ENCODE peak calls at places on chromosomes 13 and 19, in nine cellular contexts. One of them, this sample, is unnamed.

GRCh38 chr19:7924651-7925170 is 1.2 kb downstream of the CTXN1 start:
- DNase-seq in astrocyte of the spinal cord: no peak
- DNase-seq in stomach: no peak
- DNase-seq in suprapubic skin: no peak
- DNase-seq in anterior cingulate cortex: no peak
- DNase-seq in PC-3: no peak
- DNase-seq in dorsolateral prefrontal cortex: no peak
- DNase-seq in activated CD4-positive, alpha-beta T cell treated with anti-CD3 and anti-CD28 coated beads for 4 hours: no peak
- DNase-seq in stimulated activated CD8-positive, alpha-beta memory T cell treated with anti-CD3 and anti-CD28 coated beads, Interleukin-2, amount 100 ng/mL, for 48 hours: no peak
- DNase-seq in this sample: no peak

GRCh38 chr19:56960959-56961622 is 120.6 kb upstream of the PEG3 start:
- DNase-seq in stomach: no peak
- DNase-seq in dorsolateral prefrontal cortex: no peak
- DNase-seq in PC-3: no peak
- DNase-seq in anterior cingulate cortex: no peak
- DNase-seq in stimulated activated CD8-positive, alpha-beta memory T cell treated with anti-CD3 and anti-CD28 coated beads, Interleukin-2, amount 100 ng/mL, for 48 hours: no peak
- DNase-seq in activated CD4-positive, alpha-beta T cell treated with anti-CD3 and anti-CD28 coated beads for 4 hours: no peak
- DNase-seq in astrocyte of the spinal cord: no peak
- DNase-seq in suprapubic skin: no peak
- DNase-seq in this sample: no peak

GRCh38 chr19:9850235-9850959 is 15.3 kb downstream of the PIN1 start:
- DNase-seq in dorsolateral prefrontal cortex: no peak
- DNase-seq in stomach: no peak
- DNase-seq in anterior cingulate cortex: peak
- DNase-seq in activated CD4-positive, alpha-beta T cell treated with anti-CD3 and anti-CD28 coated beads for 4 hours: no peak
- DNase-seq in stimulated activated CD8-positive, alpha-beta memory T cell treated with anti-CD3 and anti-CD28 coated beads, Interleukin-2, amount 100 ng/mL, for 48 hours: no peak
- DNase-seq in astrocyte of the spinal cord: no peak
- DNase-seq in suprapubic skin: no peak
- DNase-seq in PC-3: no peak
- DNase-seq in this sample: no peak

GRCh38 chr19:40263440-40264313 is 21.5 kb downstream of the AKT2 start:
- DNase-seq in suprapubic skin: no peak
- DNase-seq in PC-3: no peak
- DNase-seq in activated CD4-positive, alpha-beta T cell treated with anti-CD3 and anti-CD28 coated beads for 4 hours: no peak
- DNase-seq in stomach: no peak
- DNase-seq in dorsolateral prefrontal cortex: no peak
- DNase-seq in stimulated activated CD8-positive, alpha-beta memory T cell treated with anti-CD3 and anti-CD28 coated beads, Interleukin-2, amount 100 ng/mL, for 48 hours: no peak
- DNase-seq in astrocyte of the spinal cord: no peak
- DNase-seq in anterior cingulate cortex: no peak
- DNase-seq in this sample: no peak

GRCh38 chr19:11861301-11861700 is 12.8 kb downstream of the ZNF439 start:
- DNase-seq in activated CD4-positive, alpha-beta T cell treated with anti-CD3 and anti-CD28 coated beads for 4 hours: no peak
- DNase-seq in dorsolateral prefrontal cortex: no peak
- DNase-seq in stomach: no peak
- DNase-seq in PC-3: no peak
- DNase-seq in astrocyte of the spinal cord: no peak
- DNase-seq in suprapubic skin: no peak
- DNase-seq in stimulated activated CD8-positive, alpha-beta memory T cell treated with anti-CD3 and anti-CD28 coated beads, Interleukin-2, amount 100 ng/mL, for 48 hours: no peak
- DNase-seq in anterior cingulate cortex: no peak
- DNase-seq in this sample: no peak

GRCh38 chr19:33763661-33764343 is 32.9 kb upstream of the KCTD15 start:
- DNase-seq in stomach: no peak
- DNase-seq in anterior cingulate cortex: peak
- DNase-seq in activated CD4-positive, alpha-beta T cell treated with anti-CD3 and anti-CD28 coated beads for 4 hours: no peak
- DNase-seq in astrocyte of the spinal cord: no peak
- DNase-seq in PC-3: no peak
- DNase-seq in dorsolateral prefrontal cortex: no peak
- DNase-seq in stimulated activated CD8-positive, alpha-beta memory T cell treated with anti-CD3 and anti-CD28 coated beads, Interleukin-2, amount 100 ng/mL, for 48 hours: no peak
- DNase-seq in suprapubic skin: no peak
- DNase-seq in this sample: no peak

GRCh38 chr13:108609353-108609752 is 20.1 kb upstream of the MYO16 start:
- DNase-seq in activated CD4-positive, alpha-beta T cell treated with anti-CD3 and anti-CD28 coated beads for 4 hours: no peak
- DNase-seq in dorsolateral prefrontal cortex: no peak
- DNase-seq in PC-3: peak
- DNase-seq in stimulated activated CD8-positive, alpha-beta memory T cell treated with anti-CD3 and anti-CD28 coated beads, Interleukin-2, amount 100 ng/mL, for 48 hours: no peak
- DNase-seq in astrocyte of the spinal cord: peak
- DNase-seq in anterior cingulate cortex: no peak
- DNase-seq in suprapubic skin: no peak
- DNase-seq in stomach: no peak
- DNase-seq in this sample: peak

GRCh38 chr19:38229585-38230073 is 5.6 kb upstream of the DPF1 start:
- DNase-seq in anterior cingulate cortex: peak
- DNase-seq in stimulated activated CD8-positive, alpha-beta memory T cell treated with anti-CD3 and anti-CD28 coated beads, Interleukin-2, amount 100 ng/mL, for 48 hours: peak
- DNase-seq in stomach: peak
- DNase-seq in PC-3: peak
- DNase-seq in dorsolateral prefrontal cortex: peak
- DNase-seq in astrocyte of the spinal cord: peak
- DNase-seq in suprapubic skin: no peak
- DNase-seq in activated CD4-positive, alpha-beta T cell treated with anti-CD3 and anti-CD28 coated beads for 4 hours: peak
- DNase-seq in this sample: peak

GRCh38 chr13:32200741-32201140 is 114.4 kb downstream of the ZAR1L start:
- DNase-seq in stomach: no peak
- DNase-seq in suprapubic skin: no peak
- DNase-seq in PC-3: no peak
- DNase-seq in astrocyte of the spinal cord: no peak
- DNase-seq in anterior cingulate cortex: no peak
- DNase-seq in dorsolateral prefrontal cortex: no peak
- DNase-seq in stimulated activated CD8-positive, alpha-beta memory T cell treated with anti-CD3 and anti-CD28 coated beads, Interleukin-2, amount 100 ng/mL, for 48 hours: no peak
- DNase-seq in activated CD4-positive, alpha-beta T cell treated with anti-CD3 and anti-CD28 coated beads for 4 hours: no peak
- DNase-seq in this sample: no peak

GRCh38 chr13:35817642-35818576 is 313.3 kb downstream of the DCLK1 start:
- DNase-seq in stomach: no peak
- DNase-seq in PC-3: no peak
- DNase-seq in dorsolateral prefrontal cortex: no peak
- DNase-seq in suprapubic skin: no peak
- DNase-seq in astrocyte of the spinal cord: no peak
- DNase-seq in stimulated activated CD8-positive, alpha-beta memory T cell treated with anti-CD3 and anti-CD28 coated beads, Interleukin-2, amount 100 ng/mL, for 48 hours: no peak
- DNase-seq in activated CD4-positive, alpha-beta T cell treated with anti-CD3 and anti-CD28 coated beads for 4 hours: no peak
- DNase-seq in anterior cingulate cortex: no peak
- DNase-seq in this sample: no peak